ENCODE peak calls at places on chromosomes 1 and 21, in eight cellular contexts. B, M, D, S, G, I, Z and H are unnamed samples.

GRCh38 chr1:92708368-92708950 is 76.4 kb downstream of the EVI5 start:
- DNase-seq in I (no peak), G (no peak), S (no peak), M (no peak), Z (no peak), D (no peak), B (no peak), H (no peak)

GRCh38 chr1:176206006-176206960 is 803 bp downstream of the COP1 start:
- DNase-seq in G (peak), B (peak), Z (peak), I (peak), S (peak), D (no peak), M (peak), H (peak)

GRCh38 chr1:155254714-155255242 is 505 bp downstream of the ENTREP3 start:
- DNase-seq in I (no peak), D (peak), G (no peak), S (peak), M (no peak), Z (no peak), B (no peak), H (peak)

GRCh38 chr1:5649795-5650194 is 342.4 kb downstream of the NPHP4 start:
- DNase-seq in D (no peak), I (no peak), S (no peak), B (no peak), M (no peak), G (no peak), Z (no peak), H (no peak)

GRCh38 chr1:33130297-33130696 is 49.3 kb downstream of the AZIN2 start:
- DNase-seq in D (no peak), I (no peak), M (peak), Z (no peak), G (no peak), S (no peak), B (no peak), H (no peak)

GRCh38 chr1:238950786-238951185 is 435.6 kb upstream of the CHRM3 start:
- DNase-seq in S (no peak), Z (no peak), M (no peak), G (no peak), I (no peak), B (no peak), D (no peak), H (no peak)

GRCh38 chr1:228464487-228464983 is 22.6 kb upstream of the RNF187 start:
- DNase-seq in D (peak), Z (peak), B (peak), M (peak), G (peak), S (peak), I (no peak), H (no peak)

GRCh38 chr1:36597514-36597913 is 114.8 kb upstream of the CSF3R start:
- DNase-seq in S (no peak), B (no peak), M (no peak), I (no peak), G (no peak), Z (no peak), D (no peak), H (no peak)

GRCh38 chr1:64920936-64921589 is 45.3 kb downstream of the JAK1 start:
- DNase-seq in Z (no peak), I (no peak), G (peak), M (no peak), D (no peak), S (no peak), B (peak), H (no peak)

GRCh38 chr1:36128126-36128904 is 3.3 kb upstream of the COL8A2 start:
- DNase-seq in D (no peak), I (no peak), B (no peak), M (no peak), G (peak), S (peak), Z (no peak), H (no peak)

GRCh38 chr21:32917392-32918135 is 108.2 kb upstream of the OLIG2 start:
- DNase-seq in G (peak), D (no peak), B (no peak), M (no peak), I (no peak), S (no peak), Z (no peak), H (no peak)

GRCh38 chr1:67789551-67789950 is 43.7 kb downstream of the GNG12 start:
- DNase-seq in B (no peak), M (no peak), Z (no peak), I (no peak), D (no peak), G (no peak), S (no peak), H (no peak)

GRCh38 chr1:25779894-25780293 is 20.1 kb upstream of the SELENON start:
- DNase-seq in D (no peak), Z (no peak), G (no peak), I (no peak), S (peak), M (no peak), B (no peak), H (no peak)

GRCh38 chr1:58390051-58390450 is 156.5 kb downstream of the OMA1 start:
- DNase-seq in Z (no peak), M (no peak), B (no peak), D (no peak), S (no peak), G (no peak), I (no peak), H (no peak)

GRCh38 chr1:155003766-155004351 is 1.3 kb downstream of the ZBTB7B start:
- DNase-seq in I (no peak), D (no peak), B (peak), S (peak), Z (no peak), G (peak), M (no peak), H (peak)

GRCh38 chr1:153760440-153760839 is 14.8 kb upstream of the SLC27A3 start:
- DNase-seq in D (no peak), M (no peak), I (no peak), B (no peak), Z (no peak), G (peak), S (no peak), H (no peak)

GRCh38 chr1:14781811-14782210 is 183.3 kb downstream of the KAZN start:
- DNase-seq in S (no peak), B (no peak), I (no peak), D (no peak), M (no peak), G (no peak), Z (no peak), H (no peak)

GRCh38 chr1:153598309-153599172 is 14.4 kb downstream of the S100A16 start:
- DNase-seq in Z (peak), S (peak), D (peak), M (no peak), B (no peak), G (peak), I (peak), H (no peak)

GRCh38 chr1:42930178-42931107 is 28.2 kb downstream of the SLC2A1 start:
- DNase-seq in S (peak), I (no peak), B (no peak), G (no peak), Z (no peak), D (no peak), M (no peak), H (no peak)

GRCh38 chr1:156106624-156107488 is 7.7 kb upstream of the LMNA start:
- DNase-seq in M (no peak), Z (no peak), S (peak), I (no peak), G (peak), B (no peak), D (no peak), H (peak)

GRCh38 chr1:17207966-17208418 is 3.1 kb downstream of the PADI1 start:
- DNase-seq in G (peak), S (no peak), D (no peak), Z (peak), M (peak), I (peak), B (peak), H (no peak)

GRCh38 chr1:41448831-41449230 is 35.7 kb downstream of the EDN2 start:
- DNase-seq in M (no peak), I (no peak), S (no peak), B (no peak), D (no peak), G (peak), Z (no peak), H (no peak)

GRCh38 chr1:193654951-193655705 is 468.7 kb upstream of the B3GALT2 start:
- DNase-seq in G (no peak), M (no peak), I (peak), D (no peak), S (no peak), Z (no peak), B (no peak), H (no peak)

GRCh38 chr21:15706686-15707085 is 23.1 kb upstream of the USP25 start:
- DNase-seq in D (no peak), Z (no peak), I (no peak), G (peak), B (peak), M (no peak), S (no peak), H (peak)

GRCh38 chr1:153509729-153510354 is 25.9 kb downstream of the S100A6 start:
- DNase-seq in G (no peak), S (peak), Z (no peak), B (no peak), D (no peak), M (peak), I (no peak), H (no peak)

GRCh38 chr1:223423641-223424233 is 30.5 kb downstream of the CCDC185 start:
- DNase-seq in G (peak), M (no peak), Z (no peak), D (no peak), B (no peak), S (no peak), I (no peak), H (no peak)

GRCh38 chr21:30349572-30349971 is 1.2 kb upstream of the KRTAP23-1 start:
- DNase-seq in S (no peak), M (no peak), G (no peak), D (no peak), Z (no peak), I (no peak), B (no peak), H (no peak)

GRCh38 chr1:8652607-8653046 is 164.8 kb downstream of the RERE start:
- DNase-seq in Z (no peak), M (no peak), G (no peak), B (no peak), D (no peak), S (no peak), I (no peak), H (no peak)

GRCh38 chr1:41743361-41743760 is 175.4 kb downstream of the HIVEP3 start:
- DNase-seq in S (no peak), I (no peak), Z (no peak), B (no peak), G (peak), M (no peak), D (no peak), H (no peak)

GRCh38 chr1:91798241-91798648 is 87.7 kb downstream of the TGFBR3 start:
- DNase-seq in B (no peak), S (no peak), D (no peak), Z (no peak), M (no peak), G (no peak), I (no peak), H (no peak)

GRCh38 chr1:181872562-181872961 is 188.9 kb downstream of the ZNF648 start:
- DNase-seq in S (no peak), G (no peak), Z (no peak), B (no peak), M (no peak), D (no peak), I (no peak), H (no peak)

GRCh38 chr1:153140484-153140883 is 10.2 kb downstream of the SPRR2G start:
- DNase-seq in I (no peak), Z (no peak), D (no peak), G (no peak), B (no peak), M (no peak), S (no peak), H (no peak)

GRCh38 chr1:11521605-11522399 is 42.8 kb downstream of the DISP3 start:
- DNase-seq in I (no peak), S (peak), B (no peak), G (no peak), Z (no peak), D (no peak), M (no peak), H (no peak)

GRCh38 chr1:160474392-160475242 is 48.4 kb downstream of the SLAMF6 start:
- DNase-seq in D (no peak), I (no peak), S (no peak), Z (no peak), B (no peak), M (no peak), G (no peak), H (no peak)

GRCh38 chr21:37862536-37862935 is 53.7 kb downstream of the KCNJ6 start:
- DNase-seq in G (no peak), I (no peak), Z (peak), B (peak), M (no peak), D (no peak), S (peak), H (peak)

GRCh38 chr1:178944729-178945128 is 73.9 kb upstream of the ANGPTL1 start:
- DNase-seq in Z (no peak), B (no peak), S (no peak), D (no peak), M (no peak), G (no peak), I (no peak), H (no peak)

GRCh38 chr21:33042812-33043211 is 17.1 kb downstream of the OLIG2 start:
- DNase-seq in S (no peak), D (no peak), B (peak), M (no peak), Z (no peak), I (no peak), G (peak), H (peak)

GRCh38 chr1:202090994-202091393 is 31.7 kb upstream of the GPR37L1 start:
- DNase-seq in G (no peak), B (no peak), Z (no peak), S (peak), D (no peak), M (no peak), I (no peak), H (no peak)

GRCh38 chr1:65001238-65001792 is 35.0 kb upstream of the JAK1 start:
- DNase-seq in I (no peak), S (peak), Z (peak), G (peak), D (no peak), B (peak), M (peak), H (no peak)

GRCh38 chr1:226943156-226943555 is 3.1 kb downstream of the COQ8A start:
- DNase-seq in Z (no peak), B (no peak), D (no peak), S (peak), M (no peak), G (no peak), I (no peak), H (no peak)